ENCODE peak calls at places on chromosomes 2 and 18, in four cellular contexts. L is dorsolateral prefrontal cortex, R is NT2/D1, S is HL-60. A is an unnamed sample. For H3K27me3, the result is how much of the 10 kb centered on the place peaks cover.

GRCh38 chr18:13259701-13260100 is 41.1 kb downstream of the LDLRAD4 start:
- DNase-seq in L (no peak), S (no peak), R (no peak), A (no peak)

GRCh38 chr2:56170536-56170935 is 13.3 kb upstream of the CCDC85A start:
- DNase-seq in R (no peak), L (no peak), S (no peak), A (no peak)

GRCh38 chr2:43086451-43087221 is 139.8 kb downstream of the ZFP36L2 start:
- DNase-seq in S (no peak), R (peak), L (no peak), A (peak)

GRCh38 chr2:19543271-19544019 is 185.0 kb upstream of the OSR1 start:
- DNase-seq in L (no peak), S (no peak), R (no peak), A (peak)

GRCh38 chr2:84971799-84972790 is 1.1 kb downstream of the KCMF1 start:
- DNase-seq in S (peak), R (no peak), L (peak), A (peak)

GRCh38 chr18:11667578-11667977 is 21.5 kb upstream of the GNAL start:
- DNase-seq in R (no peak), L (no peak), S (no peak), A (no peak)

GRCh38 chr2:82790277-82791021 is 1668.6 kb downstream of the SUCLG1 start:
- DNase-seq in L (no peak), S (no peak), R (no peak), A (no peak)

GRCh38 chr2:141654311-141654710 is 476.5 kb downstream of the LRP1B start:
- DNase-seq in S (no peak), R (no peak), L (no peak), A (no peak)

GRCh38 chr18:58611471-58612131 is 17.3 kb downstream of the ALPK2 start:
- DNase-seq in R (peak), S (no peak), L (no peak), A (no peak)

GRCh38 chr2:177688844-177689243 is 296.3 kb downstream of the AGPS start:
- DNase-seq in L (no peak), S (no peak), R (no peak), A (no peak)

GRCh38 chr2:30823452-30823851 is 16.2 kb upstream of the CAPN13 start:
- DNase-seq in L (no peak), S (no peak), R (no peak), A (peak)

GRCh38 chr2:206766057-206766930 is 888 bp downstream of the FASTKD2 start:
- DNase-seq in S (no peak), R (no peak), L (no peak), A (peak)

GRCh38 chr2:177432703-177433102 is 40.1 kb downstream of the AGPS start:
- DNase-seq in S (no peak), L (no peak), R (no peak), A (no peak)

GRCh38 chr2:43170733-43171101 is 55.7 kb downstream of the ZFP36L2 start:
- DNase-seq in S (no peak), L (no peak), R (no peak), A (peak)

GRCh38 chr2:127081826-127082633 is 24.9 kb downstream of the BIN1 start:
- DNase-seq in R (no peak), S (no peak), L (peak), A (no peak)

GRCh38 chr2:228763600-228763999 is 507.5 kb downstream of the PID1 start:
- DNase-seq in R (no peak), L (no peak), S (no peak), A (no peak)

GRCh38 chr2:99881901-99882591 is 260.3 kb downstream of the AFF3 start:
- DNase-seq in L (no peak), S (no peak), R (no peak), A (peak)

GRCh38 chr18:23618862-23619387 is 32.6 kb upstream of the NPC1 start:
- DNase-seq in R (peak), S (peak), L (no peak), A (no peak)

GRCh38 chr18:22214731-22215528 is 45.5 kb downstream of the GATA6 start:
- DNase-seq in L (no peak), R (no peak), S (no peak), A (no peak)

GRCh38 chr2:45707661-45708060 is 56.2 kb downstream of the PRKCE start:
- DNase-seq in S (no peak), L (peak), R (no peak), A (no peak)

GRCh38 chr2:191165190-191165643 is 14.4 kb upstream of the STAT4 start:
- DNase-seq in L (no peak), R (no peak), S (no peak), A (no peak)

GRCh38 chr2:176156959-176157498 is at the start of gene HOXD3:
- DNase-seq in S (no peak), L (no peak), R (no peak), A (no peak)

GRCh38 chr2:176155341-176156044 is 1.6 kb upstream of the HOXD3 start:
- DNase-seq in S (no peak), R (no peak), L (no peak), A (no peak)

GRCh38 chr2:176154853-176155252 is 2.3 kb upstream of the HOXD3 start:
- DNase-seq in S (no peak), R (no peak), L (no peak), A (no peak)

GRCh38 chr2:176157499-176158305 is 595 bp downstream of the HOXD3 start:
- DNase-seq in L (no peak), S (no peak), R (no peak), A (no peak)

DNA sequence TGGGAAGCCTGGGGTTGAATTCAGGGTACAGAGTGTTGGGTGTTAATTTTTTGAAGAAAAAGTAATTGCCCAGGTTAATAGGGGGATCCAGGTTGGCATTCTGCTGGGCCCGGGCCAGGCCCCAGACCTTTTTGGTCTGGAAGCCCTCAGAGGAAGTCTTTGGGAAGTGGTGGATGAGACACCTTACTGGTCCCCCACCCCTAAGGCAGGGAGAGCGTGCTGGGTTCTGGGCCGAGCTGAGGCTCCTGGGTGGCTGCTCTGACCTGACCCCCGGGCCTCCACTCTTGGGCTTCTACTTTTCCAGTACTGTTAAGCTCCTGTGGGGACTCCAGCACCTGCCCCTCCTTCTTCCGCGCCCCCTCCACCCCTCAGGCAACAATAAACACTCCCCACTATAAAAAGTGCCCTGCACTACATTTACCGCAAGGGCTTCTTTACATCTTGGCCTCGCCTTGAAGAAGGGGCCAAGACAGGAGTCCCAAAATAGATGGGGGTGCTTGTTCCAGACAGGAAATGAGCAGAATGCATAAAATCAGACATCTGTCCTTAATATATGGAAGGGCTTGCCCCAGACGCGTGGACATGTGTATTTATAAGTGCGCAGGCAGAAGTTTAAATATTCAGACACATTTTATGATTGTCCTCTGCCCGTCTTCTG is 677 bp upstream of the HOXD3 start:
- DNase-seq in R (no peak), S (no peak), L (no peak), A (no peak)
- H3K27me3 ChIP-seq in R (half or more), S (half or more), L (half or more), A (under half)

GRCh38 chr18:74445585-74445984 is 11.5 kb downstream of the DIPK1C start:
- DNase-seq in L (no peak), S (no peak), R (no peak), A (no peak)
- H3K27me3 ChIP-seq in L (under half), S (under half), R (under half), A (under half)

DNA sequence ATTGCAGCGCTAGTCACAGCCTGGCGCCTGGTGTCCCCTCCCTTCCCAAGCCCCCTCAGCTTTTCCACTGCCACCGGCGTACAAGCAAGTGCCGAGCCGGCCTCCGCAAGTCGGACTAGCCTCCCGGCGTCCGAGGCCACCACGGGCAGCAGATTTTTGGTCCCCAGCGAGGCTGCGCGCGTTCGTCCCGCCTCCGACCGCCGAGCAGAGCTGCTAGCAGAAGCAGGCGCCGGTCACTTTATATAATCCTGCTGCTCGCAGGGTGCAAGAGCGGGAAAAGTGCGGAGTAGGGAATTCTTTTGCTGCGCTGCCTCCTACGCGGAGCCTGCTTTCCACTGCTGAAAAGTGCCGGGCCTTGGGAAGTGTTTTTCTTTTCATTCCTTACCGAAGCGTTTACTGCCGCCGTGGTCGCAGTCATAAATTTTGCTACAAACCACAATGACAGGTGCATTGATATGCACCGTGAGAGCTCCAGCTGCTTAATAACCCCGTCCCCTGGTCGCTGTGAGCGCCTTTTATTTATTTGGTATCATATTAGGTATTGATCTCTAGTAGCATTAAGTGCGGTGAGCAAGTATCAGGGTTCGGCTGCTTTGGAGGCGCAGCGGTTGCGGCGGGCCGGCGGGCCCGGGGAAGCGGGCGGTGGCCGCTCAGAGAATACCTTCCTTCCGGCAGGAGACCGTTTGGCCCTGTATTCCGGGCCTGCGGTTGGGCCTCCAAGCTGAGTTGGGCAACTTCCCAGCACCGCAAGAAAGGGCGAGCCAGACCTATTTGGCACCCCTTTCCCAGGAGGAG is 7.9 kb downstream of the HOXD3 start:
- DNase-seq in S (no peak), R (no peak), L (no peak), A (no peak)
- H3K27me3 ChIP-seq in S (half or more), R (half or more), L (half or more), A (half or more)

DNA sequence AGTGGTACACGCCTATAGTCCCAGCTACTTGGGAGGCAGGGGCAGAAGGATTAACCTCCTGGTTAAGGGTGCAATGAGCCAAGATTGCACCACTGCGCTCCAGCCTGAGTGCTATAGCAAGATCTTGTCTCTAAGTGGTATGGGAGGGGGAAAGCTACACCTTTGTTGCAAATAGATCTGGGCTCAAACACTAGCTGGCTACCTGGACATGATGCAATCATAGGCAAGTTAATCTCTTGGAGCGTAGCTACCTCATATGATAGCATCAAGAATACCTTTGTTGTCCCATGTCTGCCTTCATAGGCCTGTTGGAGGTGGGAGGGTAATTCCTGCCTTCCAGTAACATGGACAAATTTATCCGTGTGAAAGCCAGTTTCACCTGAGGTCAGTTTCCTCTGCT is 15.7 kb downstream of the KLHL29 start:
- DNase-seq in L (no peak), S (no peak), R (no peak), A (no peak)
- H3K27me3 ChIP-seq in L (under half), S (under half), R (under half), A (under half)

DNA sequence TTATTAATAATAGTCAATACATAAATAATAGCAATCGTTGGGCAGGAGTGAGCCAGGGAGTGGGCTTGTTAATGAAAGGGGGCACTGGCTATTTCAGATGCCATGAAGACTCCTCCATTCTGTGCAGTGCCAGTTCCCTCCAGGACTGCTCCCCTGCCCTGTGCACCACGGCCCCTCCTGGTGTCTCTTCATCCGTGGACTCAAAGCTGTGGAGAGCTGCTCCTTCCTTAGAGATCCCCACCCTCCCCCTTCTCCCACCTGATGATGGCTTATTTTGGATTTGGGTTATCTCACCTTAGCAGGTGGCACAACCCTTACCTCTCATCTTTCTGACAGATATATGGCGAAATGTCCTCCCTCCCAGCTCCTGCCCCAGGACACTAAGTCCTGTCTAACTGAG is 3.1 kb upstream of the CELF4 start:
- DNase-seq in R (no peak), S (no peak), L (no peak), A (no peak)
- H3K27me3 ChIP-seq in R (half or more), S (half or more), L (under half), A (half or more)

GRCh38 chr2:239192456-239192855 is 208.4 kb downstream of the HDAC4 start:
- DNase-seq in L (peak), R (no peak), S (no peak), A (peak)
- H3K27me3 ChIP-seq in L (under half), R (under half), S (under half), A (under half)

GRCh38 chr2:240098349-240098748 is 37.8 kb downstream of the COPS9 start:
- DNase-seq in S (no peak), R (no peak), L (no peak), A (no peak)
- H3K27me3 ChIP-seq in S (under half), R (under half), L (under half), A (under half)

DNA sequence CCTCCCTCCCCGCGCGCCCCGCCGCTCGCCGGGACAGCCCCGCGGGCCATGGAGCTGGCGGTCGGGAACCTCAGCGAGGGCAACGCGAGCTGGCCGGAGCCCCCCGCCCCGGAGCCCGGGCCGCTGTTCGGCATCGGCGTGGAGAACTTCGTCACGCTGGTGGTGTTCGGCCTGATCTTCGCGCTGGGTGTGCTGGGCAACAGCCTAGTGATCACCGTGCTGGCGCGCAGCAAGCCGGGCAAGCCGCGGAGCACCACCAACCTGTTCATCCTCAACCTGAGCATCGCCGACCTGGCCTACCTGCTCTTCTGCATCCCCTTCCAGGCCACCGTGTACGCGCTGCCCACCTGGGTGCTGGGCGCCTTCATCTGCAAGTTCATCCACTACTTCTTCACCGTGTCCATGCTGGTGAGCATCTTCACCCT is 865 bp downstream of the GALR1 start:
- DNase-seq in L (no peak), S (no peak), R (no peak), A (no peak)
- H3K27me3 ChIP-seq in L (under half), S (half or more), R (half or more), A (under half)

DNA sequence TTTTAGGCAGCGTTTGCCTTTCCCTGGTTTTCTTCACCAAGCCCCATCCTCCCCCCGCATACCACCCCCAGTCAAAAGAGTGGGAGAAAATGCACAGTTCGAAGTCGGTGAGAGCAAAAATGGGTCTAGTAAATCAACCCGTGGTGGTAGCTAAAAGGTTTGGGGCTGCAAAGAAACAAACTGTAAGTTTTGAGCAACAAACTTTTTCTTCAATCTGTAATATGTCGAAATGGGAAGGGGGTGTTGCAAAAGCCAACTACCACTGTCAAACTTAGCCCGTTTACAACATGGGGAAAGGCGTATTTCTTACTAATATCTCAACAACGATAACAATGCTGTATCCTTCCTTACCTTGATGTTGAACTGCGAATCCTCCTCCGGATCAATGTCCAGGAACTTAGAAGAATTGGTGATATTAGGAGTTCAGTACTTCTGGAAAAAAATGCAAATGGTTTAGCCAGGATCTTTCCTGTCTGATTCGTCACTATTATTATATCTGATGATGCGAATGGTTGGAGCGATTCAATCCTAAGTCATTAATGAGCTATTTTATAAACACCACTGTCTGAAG is 2.4 kb upstream of the SATB2 start:
- DNase-seq in R (no peak), L (no peak), S (peak), A (peak)
- H3K27me3 ChIP-seq in R (half or more), L (under half), S (under half), A (under half)

GRCh38 chr18:36299010-36299409 is 1.5 kb downstream of the FHOD3 start:
- DNase-seq in L (no peak), S (no peak), R (no peak), A (no peak)
- H3K27me3 ChIP-seq in L (under half), S (half or more), R (under half), A (under half)